ENCODE peak calls at places on chromosomes 12 and 14, in ten cellular contexts. S is sigmoid colon; C is HL-60; I is dorsolateral prefrontal cortex; G is cardiac muscle cell; M is CD4-positive, CD25-positive, alpha-beta regulatory T cell; H is IMR-90; J is upper lobe of right lung; N is OCI-LY7; U is CD8-positive, alpha-beta T cell. K is an unnamed sample.

GRCh38 chr12:97306121-97306520 is 156.5 kb upstream of the RMST start:
- DNase-seq in S (no peak), C (no peak), I (no peak), G (no peak), M (no peak), H (no peak), J (no peak), N (peak; percentile 85), U (no peak), K (no peak)

GRCh38 chr12:73973486-73973885 is 564.1 kb upstream of the ATXN7L3B start:
- DNase-seq in S (no peak), C (no peak), I (no peak), G (no peak), M (no peak), H (no peak), J (no peak), N (no peak), U (no peak), K (no peak)

GRCh38 chr14:67186789-67187188 is 2.5 kb upstream of the GARIN2 start:
- DNase-seq in S (no peak), C (no peak), I (no peak), G (no peak), M (peak; percentile 70), H (peak; percentile 34), J (no peak), N (no peak), U (no peak), K (no peak)

GRCh38 chr12:7994731-7995205 is 37.7 kb upstream of the FOXJ2 start:
- DNase-seq in S (no peak), C (no peak), I (no peak), G (peak; percentile 84), M (no peak), H (peak; percentile 97), J (no peak), N (no peak), U (no peak), K (no peak)

GRCh38 chr12:30515351-30515750 is 180.3 kb downstream of the IPO8 start:
- DNase-seq in S (no peak), C (no peak), I (no peak), G (peak; percentile 64), M (no peak), H (no peak), J (no peak), N (peak; percentile 10), U (no peak), K (no peak)

GRCh38 chr14:76901171-76902055 is 75.2 kb downstream of the LRRC74A start:
- DNase-seq in S (peak; percentile 84), C (no peak), I (peak; percentile 50), G (no peak), M (no peak), H (peak; percentile 9), J (no peak), N (no peak), U (no peak), K (no peak)

GRCh38 chr12:64184216-64184615 is 37.9 kb downstream of the KICS2 start:
- DNase-seq in S (no peak), C (no peak), I (no peak), G (no peak), M (no peak), H (no peak), J (no peak), N (no peak), U (no peak), K (no peak)

GRCh38 chr14:74018029-74018703 is 922 bp downstream of the ENTPD5 start:
- DNase-seq in S (no peak), C (no peak), I (no peak), G (peak; percentile 61), M (no peak), H (peak; percentile 64), J (no peak), N (no peak), U (no peak), K (no peak)

DNA sequence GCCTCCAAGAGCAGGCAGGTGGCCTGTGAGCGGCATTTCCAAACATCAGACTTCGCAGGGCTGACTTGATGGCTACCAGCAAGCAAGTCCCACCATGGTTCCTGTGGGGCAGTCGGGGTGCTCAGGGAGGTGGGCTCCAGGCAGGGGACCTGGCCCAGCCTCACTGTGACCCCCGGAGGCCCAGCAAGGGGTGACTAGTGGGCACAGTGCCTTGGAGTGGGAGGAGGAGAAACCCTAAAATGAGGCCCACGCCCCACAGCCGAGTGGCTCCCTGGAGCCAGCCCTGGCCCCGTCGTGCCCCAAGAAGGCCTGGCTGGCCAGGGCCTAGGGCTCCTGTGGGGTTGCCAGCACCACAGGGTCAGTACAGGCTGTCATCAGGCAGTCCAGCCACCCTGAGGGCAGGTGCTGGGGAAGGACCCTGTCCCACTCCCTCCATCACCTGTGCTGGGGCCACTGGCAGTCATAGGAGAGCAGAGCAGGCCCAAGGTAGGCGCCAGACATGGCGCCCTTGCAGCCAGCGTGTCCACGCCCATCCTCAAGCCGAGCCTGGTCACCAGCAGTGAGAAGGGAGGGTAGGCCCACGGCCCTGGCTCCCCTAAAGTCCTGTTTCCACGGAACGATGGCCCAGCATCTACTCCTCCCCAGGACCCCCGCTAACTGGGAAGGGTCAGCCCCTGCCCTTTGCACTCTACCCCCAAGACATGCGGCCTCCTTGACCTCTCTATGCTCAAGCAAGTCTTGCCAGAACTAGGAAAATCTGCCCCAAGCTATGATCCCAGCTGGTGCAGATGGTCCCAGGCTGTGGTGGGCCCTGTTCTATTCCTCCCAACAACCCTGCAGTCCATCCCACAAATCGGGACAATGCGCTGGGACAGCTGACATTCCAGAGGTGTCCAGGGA is 144.2 kb upstream of the C14orf180 start:
- DNase-seq in S (peak; percentile 58), C (no peak), I (no peak), G (no peak), M (no peak), H (no peak), J (peak; percentile 56), N (no peak), U (peak; percentile 4), K (no peak)
- H3K27ac ChIP-seq in S (no peak overlapping the region), C (no peak overlapping the region), I (no peak overlapping the region), G (no peak overlapping the region), M (no peak overlapping the region), H (no peak overlapping the region), J (peak overlapping the region; percentile 75), N (no peak overlapping the region), U (no peak overlapping the region), K (no peak overlapping the region)

DNA sequence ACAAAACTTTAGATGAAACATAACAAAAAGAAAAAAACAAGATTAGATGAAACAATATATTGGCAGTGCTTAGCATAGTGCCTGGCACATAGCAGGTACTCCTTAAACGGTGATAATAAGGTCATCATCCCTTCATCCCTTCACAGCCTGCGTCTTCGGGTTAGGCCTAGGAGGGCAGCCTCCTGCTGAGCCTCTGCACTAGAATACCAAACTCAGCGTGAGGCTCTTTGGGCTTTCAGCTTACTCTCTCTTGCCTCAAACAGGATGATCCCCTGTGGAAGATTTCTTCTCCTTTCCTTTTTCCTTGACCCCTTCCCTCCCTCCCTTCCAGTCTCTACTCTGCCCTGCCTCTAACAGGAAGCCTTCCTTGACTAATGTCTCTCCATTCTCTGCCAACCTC is 14.4 kb upstream of the FIGNL2 start:
- DNase-seq in S (no peak), C (no peak), I (no peak), G (no peak), M (no peak), H (no peak), J (peak; percentile 2), N (no peak), U (no peak), K (no peak)
- H3K4me3 ChIP-seq in S (no peak overlapping the region), C (no peak overlapping the region), I (no peak overlapping the region), G (no peak overlapping the region), M (no peak overlapping the region), H (no peak overlapping the region), J (no peak overlapping the region), N (no peak overlapping the region), U (no peak overlapping the region), K (no peak overlapping the region)

GRCh38 chr12:49624919-49625577 is 1.7 kb downstream of the PRPF40B start:
- DNase-seq in S (no peak), C (peak; percentile 7), I (no peak), G (peak; percentile 28), M (no peak), H (peak; percentile 72), J (no peak), N (no peak), U (no peak), K (no peak)

GRCh38 chr12:49622501-49623141 is 740 bp upstream of the PRPF40B start:
- DNase-seq in S (no peak), C (peak; percentile 20), I (peak; percentile 29), G (no peak), M (peak; percentile 84), H (peak; percentile 3), J (no peak), N (peak; percentile 79), U (peak; percentile 39), K (peak; percentile 77)

GRCh38 chr12:49619286-49619685 is 4.1 kb upstream of the PRPF40B start:
- DNase-seq in S (no peak), C (no peak), I (no peak), G (peak; percentile 38), M (no peak), H (peak; percentile 29), J (no peak), N (no peak), U (no peak), K (no peak)

GRCh38 chr12:49623142-49623899 is at the start of gene PRPF40B:
- DNase-seq in S (peak; percentile 95), C (peak; percentile 75), I (peak; percentile 83), G (peak; percentile 89), M (peak; percentile 86), H (peak; percentile 73), J (peak; percentile 94), N (peak; percentile 92), U (peak; percentile 80), K (peak; percentile 90)

DNA sequence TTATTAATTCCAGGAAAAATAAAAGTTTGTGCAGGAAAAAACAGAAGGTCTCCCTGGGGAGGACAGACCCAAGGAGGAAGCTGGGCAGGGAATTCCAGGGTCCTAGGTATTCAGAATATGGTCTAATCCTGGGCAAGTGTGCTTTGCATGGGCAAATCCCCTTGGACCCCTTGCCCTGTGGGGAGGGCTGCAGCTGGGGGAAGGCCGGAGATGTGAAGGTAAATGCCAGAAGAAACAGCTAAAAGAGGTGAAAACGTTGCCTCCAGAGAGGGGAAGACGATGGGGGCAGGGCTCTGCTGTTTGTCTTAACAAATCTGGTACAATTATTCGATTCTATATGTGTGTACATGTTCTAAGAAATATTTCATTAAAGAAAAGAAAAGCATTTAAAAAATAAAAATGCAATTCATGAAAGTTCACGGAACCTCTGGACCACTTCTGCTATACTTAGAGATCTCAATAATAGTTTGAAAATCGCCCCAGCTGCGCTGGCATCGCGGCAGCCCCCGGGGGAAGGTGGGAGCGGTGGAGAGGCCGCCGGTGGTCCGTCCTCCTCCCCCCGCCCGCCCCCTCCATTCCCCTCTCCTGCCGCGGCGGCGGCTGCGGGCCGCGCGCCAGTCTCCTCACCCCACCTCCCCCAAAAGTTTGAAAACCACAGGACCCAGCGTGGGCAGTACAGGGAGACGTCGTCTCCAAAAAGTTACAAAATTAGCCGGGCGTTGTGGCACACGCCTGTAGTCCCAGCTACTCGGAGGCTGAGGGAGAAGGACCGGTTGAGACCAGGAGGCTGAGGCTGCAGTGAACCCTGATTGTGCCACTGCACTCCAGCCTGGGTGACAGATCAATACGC is 1.5 kb upstream of the PRPF40B start:
- DNase-seq in S (no peak), C (no peak), I (no peak), G (no peak), M (no peak), H (no peak), J (no peak), N (peak; percentile 31), U (no peak), K (no peak)
- H3K27ac ChIP-seq in S (peak overlapping the region; percentile 90), C (no peak overlapping the region), I (peak overlapping the region; percentile 77), G (peak overlapping the region; percentile 85), M (peak overlapping the region; percentile 78), H (peak overlapping the region; percentile 11), J (peak overlapping the region; percentile 82), N (peak overlapping the region; percentile 82), U (peak overlapping the region; percentile 63), K (no peak overlapping the region)

DNA sequence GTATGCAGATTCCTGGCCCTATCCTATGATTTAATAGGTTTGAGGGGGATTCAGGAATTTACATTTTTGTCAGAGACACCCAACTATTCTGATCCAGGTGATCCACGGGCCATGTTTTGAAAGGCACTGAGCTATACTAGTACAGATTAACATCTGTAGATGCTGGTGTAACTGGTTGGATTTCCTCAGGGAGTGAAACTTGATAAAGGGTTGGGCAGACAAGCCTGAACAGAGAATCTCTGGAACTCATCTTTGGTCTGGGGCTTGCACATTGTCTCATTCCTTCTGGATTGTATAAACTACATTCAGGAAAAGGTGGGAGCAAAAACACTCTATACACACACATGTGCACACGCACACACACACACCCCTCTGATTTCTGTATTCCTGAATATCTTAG is 104.7 kb downstream of the SLC38A1 start:
- DNase-seq in S (no peak), C (no peak), I (no peak), G (no peak), M (no peak), H (no peak), J (no peak), N (no peak), U (no peak), K (no peak)
- H3K4me3 ChIP-seq in S (no peak overlapping the region), C (no peak overlapping the region), I (no peak overlapping the region), G (no peak overlapping the region), M (no peak overlapping the region), H (no peak overlapping the region), J (no peak overlapping the region), N (no peak overlapping the region), U (no peak overlapping the region), K (no peak overlapping the region)